ENCODE peak calls at places on chromosomes 4 and X, in seven cellular contexts. One of them, this sample, is unnamed.

GRCh38 chrX:26653050-26653449 is 437.1 kb downstream of the MAGEB5 start:
- DNase-seq in neural progenitor cell: no peak
- DNase-seq in activated CD4-positive, alpha-beta T cell treated with anti-CD3 and anti-CD28 coated beads, Interleukin-2, amount 50 U/mL, for 1 hour: no peak
- DNase-seq in cardiac muscle cell: no peak
- DNase-seq in NCI-H82: no peak
- DNase-seq in mucosa of gallbladder: no peak
- DNase-seq in dorsolateral prefrontal cortex: no peak
- DNase-seq in this sample: no peak

GRCh38 chr4:126544276-126544675 is 1088.5 kb upstream of the INTU start:
- DNase-seq in neural progenitor cell: no peak
- DNase-seq in activated CD4-positive, alpha-beta T cell treated with anti-CD3 and anti-CD28 coated beads, Interleukin-2, amount 50 U/mL, for 1 hour: no peak
- DNase-seq in cardiac muscle cell: no peak
- DNase-seq in NCI-H82: peak
- DNase-seq in mucosa of gallbladder: no peak
- DNase-seq in dorsolateral prefrontal cortex: no peak
- DNase-seq in this sample: no peak

GRCh38 chr4:61373901-61374611 is 173.9 kb downstream of the ADGRL3 start:
- DNase-seq in neural progenitor cell: no peak
- DNase-seq in activated CD4-positive, alpha-beta T cell treated with anti-CD3 and anti-CD28 coated beads, Interleukin-2, amount 50 U/mL, for 1 hour: no peak
- DNase-seq in cardiac muscle cell: no peak
- DNase-seq in NCI-H82: no peak
- DNase-seq in mucosa of gallbladder: no peak
- DNase-seq in dorsolateral prefrontal cortex: no peak
- DNase-seq in this sample: no peak

GRCh38 chr4:168846414-168846813 is 163.6 kb downstream of the CBR4 start:
- DNase-seq in neural progenitor cell: no peak
- DNase-seq in activated CD4-positive, alpha-beta T cell treated with anti-CD3 and anti-CD28 coated beads, Interleukin-2, amount 50 U/mL, for 1 hour: no peak
- DNase-seq in cardiac muscle cell: no peak
- DNase-seq in NCI-H82: no peak
- DNase-seq in mucosa of gallbladder: no peak
- DNase-seq in dorsolateral prefrontal cortex: no peak
- DNase-seq in this sample: no peak

GRCh38 chrX:3232262-3232950 is 114.0 kb downstream of the MXRA5 start:
- DNase-seq in neural progenitor cell: no peak
- DNase-seq in activated CD4-positive, alpha-beta T cell treated with anti-CD3 and anti-CD28 coated beads, Interleukin-2, amount 50 U/mL, for 1 hour: no peak
- DNase-seq in cardiac muscle cell: no peak
- DNase-seq in NCI-H82: no peak
- DNase-seq in mucosa of gallbladder: no peak
- DNase-seq in dorsolateral prefrontal cortex: no peak
- DNase-seq in this sample: no peak

GRCh38 chr4:152294331-152294730 is 241.6 kb downstream of the FBXW7 start:
- DNase-seq in neural progenitor cell: no peak
- DNase-seq in activated CD4-positive, alpha-beta T cell treated with anti-CD3 and anti-CD28 coated beads, Interleukin-2, amount 50 U/mL, for 1 hour: no peak
- DNase-seq in cardiac muscle cell: no peak
- DNase-seq in NCI-H82: no peak
- DNase-seq in mucosa of gallbladder: no peak
- DNase-seq in dorsolateral prefrontal cortex: no peak
- DNase-seq in this sample: no peak

GRCh38 chrX:118216488-118216887 is 99.9 kb upstream of the KLHL13 start:
- DNase-seq in neural progenitor cell: no peak
- DNase-seq in activated CD4-positive, alpha-beta T cell treated with anti-CD3 and anti-CD28 coated beads, Interleukin-2, amount 50 U/mL, for 1 hour: no peak
- DNase-seq in cardiac muscle cell: peak
- DNase-seq in NCI-H82: no peak
- DNase-seq in mucosa of gallbladder: no peak
- DNase-seq in dorsolateral prefrontal cortex: no peak
- DNase-seq in this sample: no peak

GRCh38 chr4:54588404-54588803 is 69.4 kb upstream of the KIT start:
- DNase-seq in neural progenitor cell: no peak
- DNase-seq in activated CD4-positive, alpha-beta T cell treated with anti-CD3 and anti-CD28 coated beads, Interleukin-2, amount 50 U/mL, for 1 hour: no peak
- DNase-seq in cardiac muscle cell: no peak
- DNase-seq in NCI-H82: no peak
- DNase-seq in mucosa of gallbladder: no peak
- DNase-seq in dorsolateral prefrontal cortex: no peak
- DNase-seq in this sample: no peak

GRCh38 chr4:147094228-147094627 is 148.6 kb upstream of the TTC29 start:
- DNase-seq in neural progenitor cell: no peak
- DNase-seq in activated CD4-positive, alpha-beta T cell treated with anti-CD3 and anti-CD28 coated beads, Interleukin-2, amount 50 U/mL, for 1 hour: no peak
- DNase-seq in cardiac muscle cell: peak
- DNase-seq in NCI-H82: no peak
- DNase-seq in mucosa of gallbladder: no peak
- DNase-seq in dorsolateral prefrontal cortex: no peak
- DNase-seq in this sample: no peak

GRCh38 chr4:22077571-22077970 is 129.0 kb upstream of the KCNIP4 start:
- DNase-seq in neural progenitor cell: no peak
- DNase-seq in activated CD4-positive, alpha-beta T cell treated with anti-CD3 and anti-CD28 coated beads, Interleukin-2, amount 50 U/mL, for 1 hour: no peak
- DNase-seq in cardiac muscle cell: no peak
- DNase-seq in NCI-H82: no peak
- DNase-seq in mucosa of gallbladder: no peak
- DNase-seq in dorsolateral prefrontal cortex: no peak
- DNase-seq in this sample: no peak

GRCh38 chr4:138788857-138789256 is 226.7 kb upstream of the NOCT start:
- DNase-seq in neural progenitor cell: no peak
- DNase-seq in activated CD4-positive, alpha-beta T cell treated with anti-CD3 and anti-CD28 coated beads, Interleukin-2, amount 50 U/mL, for 1 hour: no peak
- DNase-seq in cardiac muscle cell: no peak
- DNase-seq in NCI-H82: no peak
- DNase-seq in mucosa of gallbladder: no peak
- DNase-seq in dorsolateral prefrontal cortex: no peak
- DNase-seq in this sample: no peak

GRCh38 chrX:151984328-151984727 is 9.9 kb upstream of the GABRE start:
- DNase-seq in neural progenitor cell: no peak
- DNase-seq in activated CD4-positive, alpha-beta T cell treated with anti-CD3 and anti-CD28 coated beads, Interleukin-2, amount 50 U/mL, for 1 hour: no peak
- DNase-seq in cardiac muscle cell: no peak
- DNase-seq in NCI-H82: no peak
- DNase-seq in mucosa of gallbladder: no peak
- DNase-seq in dorsolateral prefrontal cortex: no peak
- DNase-seq in this sample: no peak

GRCh38 chr4:19486400-19486799 is 765.3 kb upstream of the SLIT2 start:
- DNase-seq in neural progenitor cell: peak
- DNase-seq in activated CD4-positive, alpha-beta T cell treated with anti-CD3 and anti-CD28 coated beads, Interleukin-2, amount 50 U/mL, for 1 hour: no peak
- DNase-seq in cardiac muscle cell: no peak
- DNase-seq in NCI-H82: peak
- DNase-seq in mucosa of gallbladder: no peak
- DNase-seq in dorsolateral prefrontal cortex: no peak
- DNase-seq in this sample: no peak

GRCh38 chr4:16226816-16227461 is 668 bp upstream of the TAPT1 start:
- DNase-seq in neural progenitor cell: peak
- DNase-seq in activated CD4-positive, alpha-beta T cell treated with anti-CD3 and anti-CD28 coated beads, Interleukin-2, amount 50 U/mL, for 1 hour: peak
- DNase-seq in cardiac muscle cell: peak
- DNase-seq in NCI-H82: peak
- DNase-seq in mucosa of gallbladder: peak
- DNase-seq in dorsolateral prefrontal cortex: peak
- DNase-seq in this sample: peak

GRCh38 chrX:109294097-109294815 is 187.6 kb downstream of the GUCY2F start:
- DNase-seq in neural progenitor cell: no peak
- DNase-seq in activated CD4-positive, alpha-beta T cell treated with anti-CD3 and anti-CD28 coated beads, Interleukin-2, amount 50 U/mL, for 1 hour: no peak
- DNase-seq in cardiac muscle cell: no peak
- DNase-seq in NCI-H82: no peak
- DNase-seq in mucosa of gallbladder: no peak
- DNase-seq in dorsolateral prefrontal cortex: no peak
- DNase-seq in this sample: no peak

GRCh38 chr4:107037188-107037587 is 1.1 kb upstream of the DKK2 start:
- DNase-seq in neural progenitor cell: peak
- DNase-seq in activated CD4-positive, alpha-beta T cell treated with anti-CD3 and anti-CD28 coated beads, Interleukin-2, amount 50 U/mL, for 1 hour: no peak
- DNase-seq in cardiac muscle cell: peak
- DNase-seq in NCI-H82: peak
- DNase-seq in mucosa of gallbladder: peak
- DNase-seq in dorsolateral prefrontal cortex: peak
- DNase-seq in this sample: no peak

GRCh38 chr4:91592125-91592524 is 711.6 kb upstream of the GRID2 start:
- DNase-seq in neural progenitor cell: no peak
- DNase-seq in activated CD4-positive, alpha-beta T cell treated with anti-CD3 and anti-CD28 coated beads, Interleukin-2, amount 50 U/mL, for 1 hour: no peak
- DNase-seq in cardiac muscle cell: no peak
- DNase-seq in NCI-H82: no peak
- DNase-seq in mucosa of gallbladder: no peak
- DNase-seq in dorsolateral prefrontal cortex: no peak
- DNase-seq in this sample: no peak

GRCh38 chrX:45050558-45050957 is 150.1 kb downstream of the DIPK2B start:
- DNase-seq in neural progenitor cell: no peak
- DNase-seq in activated CD4-positive, alpha-beta T cell treated with anti-CD3 and anti-CD28 coated beads, Interleukin-2, amount 50 U/mL, for 1 hour: no peak
- DNase-seq in cardiac muscle cell: no peak
- DNase-seq in NCI-H82: no peak
- DNase-seq in mucosa of gallbladder: no peak
- DNase-seq in dorsolateral prefrontal cortex: no peak
- DNase-seq in this sample: no peak

GRCh38 chr4:158750379-158750778 is 18.4 kb upstream of the FNIP2 start:
- DNase-seq in neural progenitor cell: no peak
- DNase-seq in activated CD4-positive, alpha-beta T cell treated with anti-CD3 and anti-CD28 coated beads, Interleukin-2, amount 50 U/mL, for 1 hour: no peak
- DNase-seq in cardiac muscle cell: no peak
- DNase-seq in NCI-H82: no peak
- DNase-seq in mucosa of gallbladder: no peak
- DNase-seq in dorsolateral prefrontal cortex: no peak
- DNase-seq in this sample: no peak

GRCh38 chrX:44314259-44314734 is 29.2 kb downstream of the EFHC2 start:
- DNase-seq in neural progenitor cell: no peak
- DNase-seq in activated CD4-positive, alpha-beta T cell treated with anti-CD3 and anti-CD28 coated beads, Interleukin-2, amount 50 U/mL, for 1 hour: no peak
- DNase-seq in cardiac muscle cell: peak
- DNase-seq in NCI-H82: no peak
- DNase-seq in mucosa of gallbladder: peak
- DNase-seq in dorsolateral prefrontal cortex: no peak
- DNase-seq in this sample: peak

GRCh38 chrX:121102101-121102500 is 54.7 kb downstream of the GLUD2 start:
- DNase-seq in neural progenitor cell: no peak
- DNase-seq in activated CD4-positive, alpha-beta T cell treated with anti-CD3 and anti-CD28 coated beads, Interleukin-2, amount 50 U/mL, for 1 hour: no peak
- DNase-seq in cardiac muscle cell: no peak
- DNase-seq in NCI-H82: no peak
- DNase-seq in mucosa of gallbladder: no peak
- DNase-seq in dorsolateral prefrontal cortex: no peak
- DNase-seq in this sample: peak

GRCh38 chr4:56655627-56656345 is 25.3 kb downstream of the HOPX start:
- DNase-seq in neural progenitor cell: peak
- DNase-seq in activated CD4-positive, alpha-beta T cell treated with anti-CD3 and anti-CD28 coated beads, Interleukin-2, amount 50 U/mL, for 1 hour: peak
- DNase-seq in cardiac muscle cell: peak
- DNase-seq in NCI-H82: peak
- DNase-seq in mucosa of gallbladder: no peak
- DNase-seq in dorsolateral prefrontal cortex: no peak
- DNase-seq in this sample: no peak

GRCh38 chr4:174522183-174523002 is at the start of gene HPGD:
- DNase-seq in neural progenitor cell: peak
- DNase-seq in activated CD4-positive, alpha-beta T cell treated with anti-CD3 and anti-CD28 coated beads, Interleukin-2, amount 50 U/mL, for 1 hour: peak
- DNase-seq in cardiac muscle cell: peak
- DNase-seq in NCI-H82: peak
- DNase-seq in mucosa of gallbladder: peak
- DNase-seq in dorsolateral prefrontal cortex: no peak
- DNase-seq in this sample: peak

GRCh38 chr4:84971319-84971932 is 4.9 kb upstream of the WDFY3 start:
- DNase-seq in neural progenitor cell: peak
- DNase-seq in activated CD4-positive, alpha-beta T cell treated with anti-CD3 and anti-CD28 coated beads, Interleukin-2, amount 50 U/mL, for 1 hour: no peak
- DNase-seq in cardiac muscle cell: peak
- DNase-seq in NCI-H82: peak
- DNase-seq in mucosa of gallbladder: no peak
- DNase-seq in dorsolateral prefrontal cortex: no peak
- DNase-seq in this sample: peak

GRCh38 chrX:19832186-19832965 is 55.0 kb downstream of the SH3KBP1 start:
- DNase-seq in neural progenitor cell: no peak
- DNase-seq in activated CD4-positive, alpha-beta T cell treated with anti-CD3 and anti-CD28 coated beads, Interleukin-2, amount 50 U/mL, for 1 hour: no peak
- DNase-seq in cardiac muscle cell: no peak
- DNase-seq in NCI-H82: peak
- DNase-seq in mucosa of gallbladder: no peak
- DNase-seq in dorsolateral prefrontal cortex: no peak
- DNase-seq in this sample: no peak

GRCh38 chrX:153526040-153526439 is 8.6 kb downstream of the ATP2B3 start:
- DNase-seq in neural progenitor cell: no peak
- DNase-seq in activated CD4-positive, alpha-beta T cell treated with anti-CD3 and anti-CD28 coated beads, Interleukin-2, amount 50 U/mL, for 1 hour: no peak
- DNase-seq in cardiac muscle cell: no peak
- DNase-seq in NCI-H82: peak
- DNase-seq in mucosa of gallbladder: no peak
- DNase-seq in dorsolateral prefrontal cortex: no peak
- DNase-seq in this sample: no peak

GRCh38 chrX:100931218-100931924 is 2.7 kb upstream of the XKRX start:
- DNase-seq in neural progenitor cell: no peak
- DNase-seq in activated CD4-positive, alpha-beta T cell treated with anti-CD3 and anti-CD28 coated beads, Interleukin-2, amount 50 U/mL, for 1 hour: no peak
- DNase-seq in cardiac muscle cell: no peak
- DNase-seq in NCI-H82: no peak
- DNase-seq in mucosa of gallbladder: no peak
- DNase-seq in dorsolateral prefrontal cortex: no peak
- DNase-seq in this sample: no peak

GRCh38 chrX:72666451-72666850 is 47.7 kb downstream of the PHKA1 start:
- DNase-seq in neural progenitor cell: no peak
- DNase-seq in activated CD4-positive, alpha-beta T cell treated with anti-CD3 and anti-CD28 coated beads, Interleukin-2, amount 50 U/mL, for 1 hour: no peak
- DNase-seq in cardiac muscle cell: no peak
- DNase-seq in NCI-H82: no peak
- DNase-seq in mucosa of gallbladder: no peak
- DNase-seq in dorsolateral prefrontal cortex: no peak
- DNase-seq in this sample: no peak

GRCh38 chrX:17442898-17443297 is 67.9 kb downstream of the NHS start:
- DNase-seq in neural progenitor cell: no peak
- DNase-seq in activated CD4-positive, alpha-beta T cell treated with anti-CD3 and anti-CD28 coated beads, Interleukin-2, amount 50 U/mL, for 1 hour: no peak
- DNase-seq in cardiac muscle cell: no peak
- DNase-seq in NCI-H82: no peak
- DNase-seq in mucosa of gallbladder: no peak
- DNase-seq in dorsolateral prefrontal cortex: no peak
- DNase-seq in this sample: no peak

GRCh38 chrX:150581093-150581775 is 12.8 kb downstream of the MTM1 start:
- DNase-seq in neural progenitor cell: no peak
- DNase-seq in activated CD4-positive, alpha-beta T cell treated with anti-CD3 and anti-CD28 coated beads, Interleukin-2, amount 50 U/mL, for 1 hour: no peak
- DNase-seq in cardiac muscle cell: no peak
- DNase-seq in NCI-H82: no peak
- DNase-seq in mucosa of gallbladder: no peak
- DNase-seq in dorsolateral prefrontal cortex: no peak
- DNase-seq in this sample: no peak

This sample was measured in HuH-7.